ENCODE peak calls at places on chromosomes 13 and 19, in five cellular contexts. L is tibial artery, Q is body of pancreas, T is endodermal cell, J is fibroblast of lung. I is an unnamed sample. For H3K4me1, the result is how much of the 10 kb centered on the place peaks cover.

GRCh38 chr13:60431108-60431700 is 34.2 kb downstream of the TDRD3 start:
- DNase-seq in L (no peak), Q (no peak), T (no peak), J (peak), I (no peak)

GRCh38 chr13:94143624-94144350 is 335.7 kb downstream of the DCT start:
- DNase-seq in L (no peak), Q (no peak), T (peak), J (no peak), I (no peak)

GRCh38 chr13:51541809-51542258 is 42.4 kb upstream of the WDFY2 start:
- DNase-seq in L (no peak), Q (peak), T (no peak), J (no peak), I (no peak)

GRCh38 chr13:27622102-27622820 is 569 bp downstream of the POLR1D start:
- DNase-seq in L (no peak), Q (peak), T (no peak), J (no peak), I (no peak)

GRCh38 chr19:19662866-19663291 is 597 bp downstream of the ATP13A1 start:
- DNase-seq in L (no peak), Q (no peak), T (no peak), J (no peak), I (no peak)

GRCh38 chr19:33724021-33724722 is 72.5 kb upstream of the KCTD15 start:
- DNase-seq in L (no peak), Q (no peak), T (no peak), J (no peak), I (no peak)

GRCh38 chr13:51500687-51501086 is 47.9 kb upstream of the INTS6 start:
- DNase-seq in L (no peak), Q (no peak), T (no peak), J (no peak), I (no peak)

GRCh38 chr19:10193666-10194499 is 870 bp downstream of the DNMT1 start:
- DNase-seq in L (no peak), Q (no peak), T (no peak), J (peak), I (no peak)

GRCh38 chr13:51950722-51951121 is 60.5 kb downstream of the ATP7B start:
- DNase-seq in L (no peak), Q (no peak), T (no peak), J (no peak), I (no peak)

GRCh38 chr19:31976775-31977536 is 368.5 kb upstream of the ZNF507 start:
- DNase-seq in L (no peak), Q (no peak), T (peak), J (no peak), I (no peak)

GRCh38 chr19:51702103-51702753 is 9.1 kb downstream of the SPACA6 start:
- DNase-seq in L (peak), Q (peak), T (peak), J (peak), I (peak)

GRCh38 chr13:51731759-51732158 is 72.2 kb downstream of the DHRS12 start:
- DNase-seq in L (no peak), Q (no peak), T (no peak), J (peak), I (no peak)

GRCh38 chr19:6464070-6464873 is at the start of gene CRB3:
- DNase-seq in L (no peak), Q (peak), T (peak), J (no peak), I (peak)

GRCh38 chr13:87671824-87672603 is 843 bp downstream of the SLITRK5 start:
- DNase-seq in L (peak), Q (no peak), T (peak), J (no peak), I (no peak)

GRCh38 chr19:952680-953500 is 27.1 kb downstream of the ARID3A start:
- DNase-seq in L (no peak), Q (peak), T (peak), J (no peak), I (peak)

GRCh38 chr13:59364508-59365187 is 799.1 kb downstream of the DIAPH3 start:
- DNase-seq in L (no peak), Q (no peak), T (peak), J (no peak), I (no peak)

GRCh38 chr13:37947419-37948140 is 78.0 kb upstream of the TRPC4 start:
- DNase-seq in L (no peak), Q (no peak), T (no peak), J (no peak), I (no peak)

GRCh38 chr19:10006335-10006708 is 4.0 kb downstream of the COL5A3 start:
- DNase-seq in L (peak), Q (peak), T (no peak), J (peak), I (no peak)

GRCh38 chr19:36049080-36049698 is 4.9 kb downstream of the THAP8 start:
- DNase-seq in L (no peak), Q (no peak), T (no peak), J (peak), I (no peak)

GRCh38 chr13:29703421-29703820 is 107.9 kb upstream of the SLC7A1 start:
- DNase-seq in L (no peak), Q (no peak), T (no peak), J (no peak), I (no peak)

GRCh38 chr19:21098291-21098690 is 16.3 kb downstream of the ZNF714 start:
- DNase-seq in L (no peak), Q (no peak), T (no peak), J (no peak), I (no peak)

GRCh38 chr13:23868521-23868920 is 20.7 kb downstream of the MIPEP start:
- DNase-seq in L (no peak), Q (no peak), T (no peak), J (peak), I (no peak)

GRCh38 chr19:13155472-13156284 is 5.5 kb downstream of the IER2 start:
- DNase-seq in L (peak), Q (peak), T (peak), J (peak), I (peak)

GRCh38 chr13:24683370-24683769 is 3.2 kb downstream of the ATP12A start:
- DNase-seq in L (no peak), Q (no peak), T (no peak), J (no peak), I (no peak)

GRCh38 chr13:37681295-37682032 is 82.9 kb upstream of the POSTN start:
- DNase-seq in L (no peak), Q (no peak), T (no peak), J (peak), I (no peak)

GRCh38 chr19:36213793-36214387 is 575 bp downstream of the ZNF565 start:
- DNase-seq in L (no peak), Q (peak), T (no peak), J (peak), I (no peak)

GRCh38 chr19:35585844-35586243 is at the start of gene PMIS2:
- DNase-seq in L (no peak), Q (peak), T (peak), J (no peak), I (no peak)

GRCh38 chr19:21758296-21758695 is 9.1 kb downstream of the ZNF100 start:
- DNase-seq in L (no peak), Q (no peak), T (no peak), J (no peak), I (no peak)

GRCh38 chr13:100526299-100527030 is 62.1 kb downstream of the GGACT start:
- DNase-seq in L (no peak), Q (no peak), T (peak), J (no peak), I (no peak)

GRCh38 chr13:96993660-96994029 is 631 bp downstream of the OXGR1 start:
- DNase-seq in L (no peak), Q (no peak), T (no peak), J (no peak), I (no peak)

GRCh38 chr19:55643003-55643732 is at the start of gene ZNF581:
- DNase-seq in L (peak), Q (peak), T (peak), J (peak), I (peak)

GRCh38 chr13:113454936-113455335 is 1.6 kb upstream of the ADPRHL1 start:
- DNase-seq in L (no peak), Q (peak), T (no peak), J (no peak), I (no peak)
- H3K4me1 ChIP-seq in L (under half), Q (under half), T (under half), J (under half), I (under half)

DNA sequence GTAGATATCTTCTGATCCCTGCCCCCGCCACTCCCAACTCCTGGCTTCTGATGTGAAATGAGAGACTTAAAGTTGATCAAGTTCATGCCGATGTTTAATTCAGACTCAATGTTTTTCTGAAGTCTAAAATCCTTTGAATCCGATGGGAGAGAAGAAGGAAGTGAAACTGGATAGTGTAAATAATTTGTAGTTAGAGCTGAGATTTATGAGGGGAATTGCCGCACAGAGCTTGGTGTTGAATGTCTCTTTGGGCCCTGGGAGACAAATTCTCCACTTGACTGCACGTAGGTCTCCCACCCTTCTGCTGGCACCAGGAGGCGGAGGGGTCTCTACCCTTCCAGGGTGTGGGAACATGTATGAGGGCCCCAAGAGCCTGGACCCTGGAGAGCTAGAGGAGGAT is 140.9 kb upstream of the SERP2 start:
- DNase-seq in L (no peak), Q (no peak), T (no peak), J (no peak), I (no peak)
- H3K4me1 ChIP-seq in L (under half), Q (under half), T (under half), J (under half), I (under half)

DNA sequence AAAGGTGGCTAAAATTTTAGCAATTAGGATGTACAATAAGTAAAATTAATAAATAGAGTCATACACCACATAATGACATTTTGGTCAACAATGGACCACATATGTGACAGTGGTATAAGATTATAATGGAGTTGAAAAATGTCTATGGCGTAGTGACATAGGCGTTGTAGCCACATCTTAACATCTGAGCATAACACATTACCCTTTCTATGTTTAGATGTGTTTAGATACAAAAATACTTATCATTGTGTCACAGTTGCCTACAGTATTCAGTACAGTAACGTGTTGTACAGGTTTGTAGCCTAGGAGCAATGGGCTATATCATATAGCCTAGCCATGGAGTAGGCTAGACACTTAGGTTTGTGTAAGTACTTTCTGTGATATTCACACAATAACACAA is 111.2 kb downstream of the LRCH1 start:
- DNase-seq in L (no peak), Q (no peak), T (no peak), J (no peak), I (no peak)
- H3K4me1 ChIP-seq in L (under half), Q (half or more), T (under half), J (under half), I (half or more)

GRCh38 chr13:41505209-41505835 is 48.0 kb downstream of the RGCC start:
- DNase-seq in L (no peak), Q (no peak), T (no peak), J (peak), I (no peak)
- H3K4me1 ChIP-seq in L (under half), Q (under half), T (under half), J (under half), I (under half)

GRCh38 chr19:29674374-29675119 is 9.3 kb downstream of the PLEKHF1 start:
- DNase-seq in L (peak), Q (no peak), T (no peak), J (no peak), I (no peak)

GRCh38 chr19:29675120-29675649 is 9.9 kb downstream of the PLEKHF1 start:
- DNase-seq in L (peak), Q (no peak), T (no peak), J (no peak), I (no peak)

GRCh38 chr19:29672933-29673336 is 7.7 kb downstream of the PLEKHF1 start:
- DNase-seq in L (peak), Q (no peak), T (no peak), J (no peak), I (no peak)

GRCh38 chr19:29672319-29672932 is 7.2 kb downstream of the PLEKHF1 start:
- DNase-seq in L (peak), Q (no peak), T (no peak), J (no peak), I (no peak)

DNA sequence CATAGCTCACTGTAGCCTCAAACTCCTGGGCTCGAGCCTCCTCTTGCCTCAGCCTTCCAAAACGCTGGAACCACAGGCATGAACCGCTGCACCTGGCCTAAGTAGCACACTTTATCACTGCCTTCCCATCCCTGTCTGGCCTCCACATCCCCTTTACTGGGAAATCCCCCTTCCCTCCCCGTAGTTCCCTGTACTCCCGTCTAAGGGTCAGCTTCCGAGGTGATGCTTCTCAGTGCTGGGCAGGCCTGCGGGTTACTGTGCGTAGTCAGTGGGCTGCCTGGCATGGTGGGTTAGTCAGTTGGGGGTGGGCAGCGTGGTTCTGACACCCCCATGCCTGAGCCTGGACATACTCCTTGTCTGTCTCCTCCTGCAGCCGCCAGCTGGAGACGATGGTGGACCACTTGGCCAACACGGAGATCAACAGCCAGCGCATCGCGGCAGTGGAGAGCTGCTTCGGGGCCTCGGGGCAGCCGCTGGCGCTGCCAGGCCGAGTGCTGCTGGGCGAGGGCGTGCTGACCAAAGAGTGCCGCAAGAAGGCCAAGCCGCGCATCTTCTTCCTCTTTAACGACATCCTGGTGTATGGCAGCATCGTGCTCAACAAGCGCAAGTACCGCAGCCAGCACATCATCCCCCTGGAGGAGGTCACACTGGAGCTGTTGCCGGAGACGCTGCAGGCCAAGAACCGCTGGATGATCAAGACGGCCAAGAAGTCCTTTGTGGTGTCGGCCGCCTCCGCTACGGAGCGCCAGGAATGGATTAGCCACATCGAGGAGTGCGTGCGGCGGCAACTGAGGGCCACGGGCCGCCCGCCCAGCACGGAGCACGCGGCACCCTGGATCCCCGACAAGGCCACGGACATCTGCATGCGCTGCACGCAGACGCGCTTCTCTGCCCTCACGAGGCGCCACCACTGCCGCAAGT is 8.4 kb downstream of the PLEKHF1 start:
- DNase-seq in L (peak), Q (no peak), T (no peak), J (no peak), I (no peak)
- H3K4me1 ChIP-seq in L (under half), Q (under half), T (under half), J (under half), I (under half)

DNA sequence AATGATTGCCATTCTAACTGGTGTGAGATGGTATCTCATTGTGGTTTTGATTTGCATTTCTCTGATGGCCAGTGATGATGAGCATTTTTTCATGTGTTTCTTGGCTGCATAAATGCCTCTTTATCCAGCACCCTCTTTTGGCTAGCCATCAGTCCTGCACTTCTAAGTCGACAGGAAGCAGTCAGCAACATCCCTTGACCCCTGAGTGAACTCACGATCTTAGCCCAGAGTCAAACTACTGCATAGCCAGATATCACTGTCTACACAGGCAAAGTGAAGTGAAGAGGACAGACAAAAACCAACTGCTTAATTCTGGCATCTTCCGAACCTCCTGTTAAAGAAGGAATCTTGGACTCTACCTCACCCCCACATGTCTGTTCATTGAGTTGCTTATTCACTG is 304.0 kb downstream of the COG6 start:
- DNase-seq in L (no peak), Q (no peak), T (no peak), J (no peak), I (no peak)
- H3K4me1 ChIP-seq in L (under half), Q (under half), T (under half), J (under half), I (under half)

DNA sequence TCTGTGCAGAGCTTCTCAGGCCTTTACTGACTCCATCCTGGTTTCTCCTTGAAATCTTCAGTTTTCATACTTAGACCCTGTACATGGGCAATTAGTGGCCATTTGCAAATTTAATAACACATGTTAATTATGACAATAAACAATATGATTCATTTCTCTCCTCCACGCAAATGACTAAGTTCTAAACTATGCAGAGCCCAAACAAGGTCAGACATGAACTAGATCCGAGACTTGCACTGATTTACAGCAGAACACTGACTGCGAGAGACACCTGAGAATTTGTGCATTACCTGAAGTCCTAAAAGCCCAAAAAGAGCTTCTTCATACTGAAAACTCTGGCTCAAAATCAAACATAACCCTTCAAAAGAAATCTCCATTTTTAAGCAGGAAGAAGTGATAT is 521.8 kb downstream of the MYO16 start:
- DNase-seq in L (no peak), Q (no peak), T (no peak), J (no peak), I (no peak)
- H3K4me1 ChIP-seq in L (under half), Q (under half), T (under half), J (under half), I (under half)